ENCODE peak calls at places on chromosomes 4 and X, in four cellular contexts. X is lower leg skin, N is neural crest cell, S is fibroblast of mammary gland. K is an unnamed sample.

GRCh38 chrX:106144755-106145639 is 23.1 kb upstream of the PWWP3B start:
- DNase-seq in S (no peak), N (no peak), X (no peak), K (peak; percentile 54)

GRCh38 chrX:39592776-39593175 is 505.0 kb downstream of the BCOR start:
- DNase-seq in N (no peak), X (no peak), S (peak; percentile 26), K (peak; percentile 37)

GRCh38 chr4:182808673-182809416 is 108.3 kb downstream of the DCTD start:
- DNase-seq in S (no peak), N (no peak), X (no peak), K (no peak)

GRCh38 chr4:121421594-121421993 is 40.8 kb upstream of the QRFPR start:
- DNase-seq in N (no peak), X (no peak), S (peak; percentile 12), K (peak; percentile 32)

GRCh38 chr4:142142403-142142802 is 506.0 kb downstream of the IL15 start:
- DNase-seq in N (no peak), S (peak; percentile 23), X (no peak), K (no peak)

GRCh38 chrX:40176979-40177430 is 79.2 kb upstream of the BCOR start:
- DNase-seq in N (no peak), X (no peak), S (no peak), K (no peak)

GRCh38 chrX:77742788-77743476 is 43.1 kb downstream of the ATRX start:
- DNase-seq in S (peak; percentile 11), X (no peak), N (no peak), K (no peak)

GRCh38 chrX:22922961-22923360 is 76.8 kb upstream of the DDX53 start:
- DNase-seq in X (no peak), S (peak; percentile 78), N (no peak), K (no peak)

GRCh38 chr4:127138586-127138985 is 494.2 kb upstream of the INTU start:
- DNase-seq in S (no peak), N (no peak), X (no peak), K (no peak)

GRCh38 chrX:17768997-17769396 is 31.7 kb downstream of the SCML1 start:
- DNase-seq in X (no peak), S (no peak), N (no peak), K (no peak)

GRCh38 chr4:187070158-187070557 is 346.5 kb upstream of the FAT1 start:
- DNase-seq in S (no peak), X (no peak), N (no peak), K (no peak)

GRCh38 chrX:137926090-137926489 is 360.2 kb downstream of the ZIC3 start:
- DNase-seq in X (no peak), N (no peak), S (no peak), K (no peak)

GRCh38 chrX:150051096-150051495 is 112.8 kb upstream of the EOLA2 start:
- DNase-seq in S (no peak), X (no peak), N (no peak), K (no peak)

GRCh38 chr4:2072971-2073807 is 14.1 kb downstream of the NAT8L start:
- DNase-seq in S (no peak), N (no peak), X (no peak), K (no peak)

GRCh38 chr4:176981551-176981950 is 188.8 kb upstream of the VEGFC start:
- DNase-seq in X (no peak), N (no peak), S (peak; percentile 78), K (peak; percentile 89)

GRCh38 chr4:82913305-82913704 is 12.8 kb downstream of the THAP9 start:
- DNase-seq in X (no peak), S (peak; percentile 24), N (no peak), K (no peak)

GRCh38 chr4:108690738-108691137 is 40.3 kb downstream of the OSTC start:
- DNase-seq in S (peak; percentile 43), X (no peak), N (no peak), K (no peak)

GRCh38 chrX:8010105-8010504 is 82.9 kb upstream of the PNPLA4 start:
- DNase-seq in S (no peak), N (no peak), X (no peak), K (no peak)

GRCh38 chr4:46765465-46765864 is 143.6 kb downstream of the COX7B2 start:
- DNase-seq in N (no peak), S (no peak), X (peak; percentile 75), K (no peak)

GRCh38 chr4:183333983-183334382 is 11.8 kb upstream of the CLDN24 start:
- DNase-seq in S (no peak), X (peak; percentile 25), N (no peak), K (no peak)

GRCh38 chr4:153763404-153763803 is 3.6 kb upstream of the RNF175 start:
- DNase-seq in S (no peak), N (no peak), X (no peak), K (no peak)

GRCh38 chrX:68420559-68420958 is 12.7 kb downstream of the OPHN1 start:
- DNase-seq in X (no peak), N (no peak), S (no peak), K (peak; percentile 48)

GRCh38 chr4:154078504-154079350 is 289.8 kb upstream of the SFRP2 start:
- DNase-seq in X (no peak), N (no peak), S (no peak), K (no peak)

GRCh38 chrX:27565992-27566391 is 24.2 kb upstream of the DCAF8L2 start:
- DNase-seq in N (no peak), S (no peak), X (no peak), K (peak; percentile 94)

K was measured in cardiac muscle cell.